ENCODE peak calls at places on chromosomes 11 and 22, in nine cellular contexts. One of them, this sample, is unnamed. For H3K27me3, the result is how much of the 10 kb centered on the place peaks cover.

GRCh38 chr22:44395116-44396005 is 82.6 kb upstream of the SHISAL1 start:
- DNase-seq in GM23338: no peak
- DNase-seq in BJ: no peak
- DNase-seq in left ventricle myocardium inferior: peak
- DNase-seq in astrocyte: no peak
- DNase-seq in kidney epithelial cell: no peak
- DNase-seq in hepatocyte: no peak
- DNase-seq in dorsolateral prefrontal cortex: peak
- DNase-seq in CD8-positive, alpha-beta memory T cell: no peak
- DNase-seq in this sample: no peak

GRCh38 chr11:16782226-16782919 is 43.9 kb downstream of the C11orf58 start:
- DNase-seq in GM23338: no peak
- DNase-seq in BJ: no peak
- DNase-seq in left ventricle myocardium inferior: no peak
- DNase-seq in astrocyte: no peak
- DNase-seq in kidney epithelial cell: no peak
- DNase-seq in hepatocyte: no peak
- DNase-seq in dorsolateral prefrontal cortex: no peak
- DNase-seq in CD8-positive, alpha-beta memory T cell: no peak
- DNase-seq in this sample: no peak

GRCh38 chr11:20647976-20648565 is 21.3 kb upstream of the NELL1 start:
- DNase-seq in GM23338: peak
- DNase-seq in BJ: peak
- DNase-seq in left ventricle myocardium inferior: no peak
- DNase-seq in astrocyte: peak
- DNase-seq in kidney epithelial cell: no peak
- DNase-seq in hepatocyte: peak
- DNase-seq in dorsolateral prefrontal cortex: no peak
- DNase-seq in CD8-positive, alpha-beta memory T cell: peak
- DNase-seq in this sample: peak

GRCh38 chr22:28605362-28605761 is 74.3 kb downstream of the TTC28 start:
- DNase-seq in GM23338: no peak
- DNase-seq in BJ: no peak
- DNase-seq in left ventricle myocardium inferior: no peak
- DNase-seq in astrocyte: no peak
- DNase-seq in kidney epithelial cell: no peak
- DNase-seq in hepatocyte: no peak
- DNase-seq in dorsolateral prefrontal cortex: no peak
- DNase-seq in CD8-positive, alpha-beta memory T cell: no peak
- DNase-seq in this sample: no peak

GRCh38 chr11:1873048-1873812 is 18.5 kb downstream of the PRR33 start:
- DNase-seq in GM23338: no peak
- DNase-seq in BJ: no peak
- DNase-seq in left ventricle myocardium inferior: peak
- DNase-seq in astrocyte: peak
- DNase-seq in kidney epithelial cell: peak
- DNase-seq in hepatocyte: no peak
- DNase-seq in dorsolateral prefrontal cortex: no peak
- DNase-seq in CD8-positive, alpha-beta memory T cell: no peak
- DNase-seq in this sample: peak

GRCh38 chr22:27377901-27378300 is 423.7 kb downstream of the MN1 start:
- DNase-seq in GM23338: no peak
- DNase-seq in BJ: no peak
- DNase-seq in left ventricle myocardium inferior: no peak
- DNase-seq in astrocyte: no peak
- DNase-seq in kidney epithelial cell: no peak
- DNase-seq in hepatocyte: no peak
- DNase-seq in dorsolateral prefrontal cortex: no peak
- DNase-seq in CD8-positive, alpha-beta memory T cell: no peak
- DNase-seq in this sample: no peak

GRCh38 chr22:45159652-45160462 is 3.9 kb upstream of the NUP50 start:
- DNase-seq in GM23338: peak
- DNase-seq in BJ: no peak
- DNase-seq in left ventricle myocardium inferior: no peak
- DNase-seq in astrocyte: peak
- DNase-seq in kidney epithelial cell: no peak
- DNase-seq in hepatocyte: peak
- DNase-seq in dorsolateral prefrontal cortex: no peak
- DNase-seq in CD8-positive, alpha-beta memory T cell: no peak
- DNase-seq in this sample: no peak

GRCh38 chr11:43969543-43969942 is 27.1 kb downstream of the C11orf96 start:
- DNase-seq in GM23338: no peak
- DNase-seq in BJ: no peak
- DNase-seq in left ventricle myocardium inferior: peak
- DNase-seq in astrocyte: no peak
- DNase-seq in kidney epithelial cell: no peak
- DNase-seq in hepatocyte: no peak
- DNase-seq in dorsolateral prefrontal cortex: no peak
- DNase-seq in CD8-positive, alpha-beta memory T cell: no peak
- DNase-seq in this sample: no peak

GRCh38 chr22:50202130-50202671 is 1.4 kb downstream of the SELENOO start:
- DNase-seq in GM23338: no peak
- DNase-seq in BJ: no peak
- DNase-seq in left ventricle myocardium inferior: no peak
- DNase-seq in astrocyte: no peak
- DNase-seq in kidney epithelial cell: no peak
- DNase-seq in hepatocyte: peak
- DNase-seq in dorsolateral prefrontal cortex: no peak
- DNase-seq in CD8-positive, alpha-beta memory T cell: no peak
- DNase-seq in this sample: no peak

GRCh38 chr11:11735586-11735985 is 106.2 kb upstream of the USP47 start:
- DNase-seq in GM23338: peak
- DNase-seq in BJ: no peak
- DNase-seq in left ventricle myocardium inferior: no peak
- DNase-seq in astrocyte: no peak
- DNase-seq in kidney epithelial cell: no peak
- DNase-seq in hepatocyte: no peak
- DNase-seq in dorsolateral prefrontal cortex: no peak
- DNase-seq in CD8-positive, alpha-beta memory T cell: no peak
- DNase-seq in this sample: no peak
- H3K27me3 ChIP-seq in GM23338: under half
- H3K27me3 ChIP-seq in BJ: under half
- H3K27me3 ChIP-seq in left ventricle myocardium inferior: under half
- H3K27me3 ChIP-seq in astrocyte: under half
- H3K27me3 ChIP-seq in kidney epithelial cell: under half
- H3K27me3 ChIP-seq in hepatocyte: under half
- H3K27me3 ChIP-seq in dorsolateral prefrontal cortex: under half
- H3K27me3 ChIP-seq in CD8-positive, alpha-beta memory T cell: under half
- H3K27me3 ChIP-seq in this sample: under half

GRCh38 chr22:22076361-22076760 is 93.8 kb upstream of the TOP3B start:
- DNase-seq in GM23338: no peak
- DNase-seq in BJ: no peak
- DNase-seq in left ventricle myocardium inferior: no peak
- DNase-seq in astrocyte: no peak
- DNase-seq in kidney epithelial cell: no peak
- DNase-seq in hepatocyte: no peak
- DNase-seq in dorsolateral prefrontal cortex: no peak
- DNase-seq in CD8-positive, alpha-beta memory T cell: no peak
- DNase-seq in this sample: no peak
- H3K27me3 ChIP-seq in GM23338: half or more
- H3K27me3 ChIP-seq in BJ: under half
- H3K27me3 ChIP-seq in left ventricle myocardium inferior: half or more
- H3K27me3 ChIP-seq in astrocyte: under half
- H3K27me3 ChIP-seq in kidney epithelial cell: under half
- H3K27me3 ChIP-seq in hepatocyte: under half
- H3K27me3 ChIP-seq in dorsolateral prefrontal cortex: under half
- H3K27me3 ChIP-seq in CD8-positive, alpha-beta memory T cell: under half
- H3K27me3 ChIP-seq in this sample: under half

DNA sequence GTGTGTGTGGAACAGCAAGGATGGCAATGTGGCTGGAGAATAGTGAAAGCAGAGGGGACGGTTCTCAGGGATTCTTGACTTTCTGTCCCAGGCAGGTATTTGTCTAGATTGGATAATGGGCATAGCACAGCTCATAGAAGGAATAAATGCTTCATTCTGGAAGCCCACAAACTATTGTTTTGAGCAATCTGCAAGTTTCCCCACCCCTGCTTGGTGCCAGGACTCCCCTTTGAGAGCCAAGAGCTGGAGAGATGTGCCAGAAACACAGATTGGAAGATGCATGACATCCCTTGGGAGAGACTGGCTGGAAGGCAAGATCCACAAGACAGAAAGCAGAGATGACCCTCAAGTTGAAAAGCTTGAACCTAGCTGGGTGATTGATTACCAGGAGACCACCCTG is 89.2 kb upstream of the E2F8 start:
- DNase-seq in GM23338: no peak
- DNase-seq in BJ: no peak
- DNase-seq in left ventricle myocardium inferior: no peak
- DNase-seq in astrocyte: no peak
- DNase-seq in kidney epithelial cell: no peak
- DNase-seq in hepatocyte: no peak
- DNase-seq in dorsolateral prefrontal cortex: no peak
- DNase-seq in CD8-positive, alpha-beta memory T cell: no peak
- DNase-seq in this sample: no peak
- H3K27me3 ChIP-seq in GM23338: under half
- H3K27me3 ChIP-seq in BJ: under half
- H3K27me3 ChIP-seq in left ventricle myocardium inferior: under half
- H3K27me3 ChIP-seq in astrocyte: under half
- H3K27me3 ChIP-seq in kidney epithelial cell: under half
- H3K27me3 ChIP-seq in hepatocyte: under half
- H3K27me3 ChIP-seq in dorsolateral prefrontal cortex: under half
- H3K27me3 ChIP-seq in CD8-positive, alpha-beta memory T cell: under half
- H3K27me3 ChIP-seq in this sample: under half

GRCh38 chr11:132048040-132048439 is 677.6 kb downstream of the NTM start:
- DNase-seq in GM23338: no peak
- DNase-seq in BJ: no peak
- DNase-seq in left ventricle myocardium inferior: no peak
- DNase-seq in astrocyte: no peak
- DNase-seq in kidney epithelial cell: no peak
- DNase-seq in hepatocyte: no peak
- DNase-seq in dorsolateral prefrontal cortex: no peak
- DNase-seq in CD8-positive, alpha-beta memory T cell: no peak
- DNase-seq in this sample: no peak

GRCh38 chr11:132050577-132051180 is 680.3 kb downstream of the NTM start:
- DNase-seq in GM23338: peak
- DNase-seq in BJ: no peak
- DNase-seq in left ventricle myocardium inferior: no peak
- DNase-seq in astrocyte: peak
- DNase-seq in kidney epithelial cell: no peak
- DNase-seq in hepatocyte: no peak
- DNase-seq in dorsolateral prefrontal cortex: no peak
- DNase-seq in CD8-positive, alpha-beta memory T cell: no peak
- DNase-seq in this sample: no peak

GRCh38 chr11:132047167-132047566 is 676.8 kb downstream of the NTM start:
- DNase-seq in GM23338: no peak
- DNase-seq in BJ: no peak
- DNase-seq in left ventricle myocardium inferior: no peak
- DNase-seq in astrocyte: no peak
- DNase-seq in kidney epithelial cell: no peak
- DNase-seq in hepatocyte: no peak
- DNase-seq in dorsolateral prefrontal cortex: no peak
- DNase-seq in CD8-positive, alpha-beta memory T cell: no peak
- DNase-seq in this sample: no peak

GRCh38 chr11:132050081-132050480 is 679.7 kb downstream of the NTM start:
- DNase-seq in GM23338: no peak
- DNase-seq in BJ: no peak
- DNase-seq in left ventricle myocardium inferior: no peak
- DNase-seq in astrocyte: no peak
- DNase-seq in kidney epithelial cell: no peak
- DNase-seq in hepatocyte: no peak
- DNase-seq in dorsolateral prefrontal cortex: no peak
- DNase-seq in CD8-positive, alpha-beta memory T cell: no peak
- DNase-seq in this sample: no peak

DNA sequence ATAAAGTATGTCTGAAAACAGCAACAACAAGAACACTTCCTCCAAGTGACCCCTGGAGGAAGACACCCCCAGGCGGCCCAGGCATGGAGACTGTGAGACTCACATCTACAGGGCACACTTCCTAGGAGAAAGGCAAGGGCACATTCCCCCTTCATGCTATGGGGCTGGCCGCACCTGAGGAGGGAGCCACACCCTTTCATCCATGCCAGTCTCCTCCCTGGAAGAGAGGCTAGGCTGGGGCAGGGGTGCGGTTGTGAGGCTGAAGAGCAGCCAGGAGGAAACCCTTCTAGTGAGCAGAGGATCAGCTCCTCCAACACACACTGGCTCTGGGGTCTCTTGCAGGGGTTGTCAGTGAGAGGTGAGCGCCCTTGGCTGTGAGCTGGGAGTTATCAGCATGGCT is 678.8 kb downstream of the NTM start:
- DNase-seq in GM23338: no peak
- DNase-seq in BJ: no peak
- DNase-seq in left ventricle myocardium inferior: no peak
- DNase-seq in astrocyte: no peak
- DNase-seq in kidney epithelial cell: no peak
- DNase-seq in hepatocyte: no peak
- DNase-seq in dorsolateral prefrontal cortex: no peak
- DNase-seq in CD8-positive, alpha-beta memory T cell: no peak
- DNase-seq in this sample: no peak
- H3K27me3 ChIP-seq in GM23338: under half
- H3K27me3 ChIP-seq in BJ: under half
- H3K27me3 ChIP-seq in left ventricle myocardium inferior: half or more
- H3K27me3 ChIP-seq in astrocyte: under half
- H3K27me3 ChIP-seq in kidney epithelial cell: under half
- H3K27me3 ChIP-seq in hepatocyte: under half
- H3K27me3 ChIP-seq in dorsolateral prefrontal cortex: under half
- H3K27me3 ChIP-seq in CD8-positive, alpha-beta memory T cell: under half
- H3K27me3 ChIP-seq in this sample: under half

GRCh38 chr11:101707477-101707876 is 123.7 kb upstream of the TRPC6 start:
- DNase-seq in GM23338: no peak
- DNase-seq in BJ: no peak
- DNase-seq in left ventricle myocardium inferior: no peak
- DNase-seq in astrocyte: no peak
- DNase-seq in kidney epithelial cell: no peak
- DNase-seq in hepatocyte: no peak
- DNase-seq in dorsolateral prefrontal cortex: no peak
- DNase-seq in CD8-positive, alpha-beta memory T cell: no peak
- DNase-seq in this sample: no peak
- H3K27me3 ChIP-seq in GM23338: under half
- H3K27me3 ChIP-seq in BJ: under half
- H3K27me3 ChIP-seq in left ventricle myocardium inferior: under half
- H3K27me3 ChIP-seq in astrocyte: under half
- H3K27me3 ChIP-seq in kidney epithelial cell: under half
- H3K27me3 ChIP-seq in hepatocyte: under half
- H3K27me3 ChIP-seq in dorsolateral prefrontal cortex: under half
- H3K27me3 ChIP-seq in CD8-positive, alpha-beta memory T cell: under half
- H3K27me3 ChIP-seq in this sample: under half